ENCODE peak calls at places on chromosome 5, in four cellular contexts. One of them, this sample, is unnamed. For H3K4me1, the result is how much of the 10 kb centered on the place peaks cover.

GRCh38 chr5:72077390-72077789 is 29.9 kb upstream of the MAP1B start:
- DNase-seq in A549: no peak
- DNase-seq in sigmoid colon: no peak
- DNase-seq in transverse colon: no peak
- DNase-seq in this sample: no peak

GRCh38 chr5:118553662-118554061 is 434.7 kb downstream of the DTWD2 start:
- DNase-seq in A549: no peak
- DNase-seq in sigmoid colon: no peak
- DNase-seq in transverse colon: no peak
- DNase-seq in this sample: no peak

GRCh38 chr5:82796643-82797416 is 280.4 kb downstream of the TMEM167A start:
- DNase-seq in A549: no peak
- DNase-seq in sigmoid colon: no peak
- DNase-seq in transverse colon: no peak
- DNase-seq in this sample: no peak

GRCh38 chr5:103228056-103228455 is 30.5 kb upstream of the MACIR start:
- DNase-seq in A549: no peak
- DNase-seq in sigmoid colon: no peak
- DNase-seq in transverse colon: no peak
- DNase-seq in this sample: no peak

GRCh38 chr5:68456756-68457217 is 241.2 kb downstream of the PIK3R1 start:
- DNase-seq in A549: peak
- DNase-seq in sigmoid colon: no peak
- DNase-seq in transverse colon: peak
- DNase-seq in this sample: peak

GRCh38 chr5:39283231-39283818 is 64.0 kb upstream of the FYB1 start:
- DNase-seq in A549: peak
- DNase-seq in sigmoid colon: no peak
- DNase-seq in transverse colon: peak
- DNase-seq in this sample: no peak

GRCh38 chr5:68446487-68446894 is 230.9 kb downstream of the PIK3R1 start:
- DNase-seq in A549: no peak
- DNase-seq in sigmoid colon: no peak
- DNase-seq in transverse colon: no peak
- DNase-seq in this sample: no peak

GRCh38 chr5:175513297-175513696 is 34.9 kb downstream of the SFXN1 start:
- DNase-seq in A549: no peak
- DNase-seq in sigmoid colon: no peak
- DNase-seq in transverse colon: no peak
- DNase-seq in this sample: no peak

GRCh38 chr5:16534280-16534679 is 68.7 kb upstream of the ZNF622 start:
- DNase-seq in A549: no peak
- DNase-seq in sigmoid colon: no peak
- DNase-seq in transverse colon: no peak
- DNase-seq in this sample: no peak

GRCh38 chr5:95848701-95849100 is 26.2 kb upstream of the GLRX start:
- DNase-seq in A549: no peak
- DNase-seq in sigmoid colon: no peak
- DNase-seq in transverse colon: no peak
- DNase-seq in this sample: no peak

GRCh38 chr5:175796536-175797499 is 74.6 kb upstream of the CPLX2 start:
- DNase-seq in A549: peak
- DNase-seq in sigmoid colon: no peak
- DNase-seq in transverse colon: peak
- DNase-seq in this sample: peak

GRCh38 chr5:113205807-113206206 is 229.0 kb downstream of the TSSK1B start:
- DNase-seq in A549: no peak
- DNase-seq in sigmoid colon: no peak
- DNase-seq in transverse colon: no peak
- DNase-seq in this sample: no peak

GRCh38 chr5:96546120-96546519 is 113.1 kb upstream of the PCSK1 start:
- DNase-seq in A549: no peak
- DNase-seq in sigmoid colon: no peak
- DNase-seq in transverse colon: no peak
- DNase-seq in this sample: no peak

GRCh38 chr5:53878015-53878414 is 317.6 kb downstream of the NDUFS4 start:
- DNase-seq in A549: no peak
- DNase-seq in sigmoid colon: no peak
- DNase-seq in transverse colon: no peak
- DNase-seq in this sample: no peak

GRCh38 chr5:53877243-53877642 is 316.8 kb downstream of the NDUFS4 start:
- DNase-seq in A549: no peak
- DNase-seq in sigmoid colon: no peak
- DNase-seq in transverse colon: no peak
- DNase-seq in this sample: no peak

GRCh38 chr5:53871772-53872171 is 311.3 kb downstream of the NDUFS4 start:
- DNase-seq in A549: no peak
- DNase-seq in sigmoid colon: no peak
- DNase-seq in transverse colon: no peak
- DNase-seq in this sample: no peak

GRCh38 chr5:53871050-53871449 is 310.6 kb downstream of the NDUFS4 start:
- DNase-seq in A549: no peak
- DNase-seq in sigmoid colon: no peak
- DNase-seq in transverse colon: no peak
- DNase-seq in this sample: no peak

DNA sequence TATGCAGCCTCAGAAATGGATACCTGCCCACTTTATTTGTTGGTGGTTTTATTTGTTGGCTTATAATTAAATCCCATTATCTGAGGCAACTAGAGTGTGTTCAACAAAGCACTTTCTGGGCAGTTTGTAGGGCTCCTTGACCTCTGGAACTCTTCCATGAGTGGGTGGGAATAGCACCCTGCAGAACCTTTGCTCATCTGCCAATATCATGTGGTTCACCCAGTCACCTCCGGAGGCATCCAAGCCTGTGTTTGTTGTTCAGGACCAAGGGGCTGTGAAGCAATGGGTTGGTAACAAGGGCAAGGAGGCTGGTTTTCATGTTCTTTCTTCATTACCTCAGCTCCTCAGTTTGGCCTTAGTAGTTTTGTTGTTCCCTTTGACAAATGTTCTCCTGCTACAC is 314.0 kb downstream of the NDUFS4 start:
- DNase-seq in A549: no peak
- DNase-seq in sigmoid colon: no peak
- DNase-seq in transverse colon: no peak
- DNase-seq in this sample: no peak
- TF ChIP-seq POLR2A in A549: no peak
- TF ChIP-seq POLR2A in sigmoid colon: no peak
- TF ChIP-seq POLR2A in transverse colon: no peak
- TF ChIP-seq POLR2A in this sample: no peak

GRCh38 chr5:143126121-143127019 is 277.1 kb downstream of the NR3C1 start:
- DNase-seq in A549: no peak
- DNase-seq in sigmoid colon: no peak
- DNase-seq in transverse colon: no peak
- DNase-seq in this sample: no peak

GRCh38 chr5:143120460-143121134 is 282.9 kb downstream of the NR3C1 start:
- DNase-seq in A549: no peak
- DNase-seq in sigmoid colon: no peak
- DNase-seq in transverse colon: no peak
- DNase-seq in this sample: no peak

GRCh38 chr5:143121135-143121474 is 282.4 kb downstream of the NR3C1 start:
- DNase-seq in A549: no peak
- DNase-seq in sigmoid colon: no peak
- DNase-seq in transverse colon: no peak
- DNase-seq in this sample: no peak

GRCh38 chr5:143128412-143129071 is 274.9 kb downstream of the NR3C1 start:
- DNase-seq in A549: no peak
- DNase-seq in sigmoid colon: no peak
- DNase-seq in transverse colon: no peak
- DNase-seq in this sample: no peak

GRCh38 chr5:143124593-143124992 is 278.9 kb downstream of the NR3C1 start:
- DNase-seq in A549: no peak
- DNase-seq in sigmoid colon: no peak
- DNase-seq in transverse colon: no peak
- DNase-seq in this sample: no peak
- H3K4me1 ChIP-seq in A549: under half
- H3K4me1 ChIP-seq in sigmoid colon: under half
- H3K4me1 ChIP-seq in transverse colon: under half
- H3K4me1 ChIP-seq in this sample: under half

GRCh38 chr5:149915392-149916260 is 29.0 kb downstream of the PDE6A start:
- DNase-seq in A549: no peak
- DNase-seq in sigmoid colon: no peak
- DNase-seq in transverse colon: no peak
- DNase-seq in this sample: no peak
- TF ChIP-seq EP300 in A549: no peak
- TF ChIP-seq EP300 in sigmoid colon: no peak
- TF ChIP-seq EP300 in transverse colon: no peak
- TF ChIP-seq EP300 in this sample: no peak

DNA sequence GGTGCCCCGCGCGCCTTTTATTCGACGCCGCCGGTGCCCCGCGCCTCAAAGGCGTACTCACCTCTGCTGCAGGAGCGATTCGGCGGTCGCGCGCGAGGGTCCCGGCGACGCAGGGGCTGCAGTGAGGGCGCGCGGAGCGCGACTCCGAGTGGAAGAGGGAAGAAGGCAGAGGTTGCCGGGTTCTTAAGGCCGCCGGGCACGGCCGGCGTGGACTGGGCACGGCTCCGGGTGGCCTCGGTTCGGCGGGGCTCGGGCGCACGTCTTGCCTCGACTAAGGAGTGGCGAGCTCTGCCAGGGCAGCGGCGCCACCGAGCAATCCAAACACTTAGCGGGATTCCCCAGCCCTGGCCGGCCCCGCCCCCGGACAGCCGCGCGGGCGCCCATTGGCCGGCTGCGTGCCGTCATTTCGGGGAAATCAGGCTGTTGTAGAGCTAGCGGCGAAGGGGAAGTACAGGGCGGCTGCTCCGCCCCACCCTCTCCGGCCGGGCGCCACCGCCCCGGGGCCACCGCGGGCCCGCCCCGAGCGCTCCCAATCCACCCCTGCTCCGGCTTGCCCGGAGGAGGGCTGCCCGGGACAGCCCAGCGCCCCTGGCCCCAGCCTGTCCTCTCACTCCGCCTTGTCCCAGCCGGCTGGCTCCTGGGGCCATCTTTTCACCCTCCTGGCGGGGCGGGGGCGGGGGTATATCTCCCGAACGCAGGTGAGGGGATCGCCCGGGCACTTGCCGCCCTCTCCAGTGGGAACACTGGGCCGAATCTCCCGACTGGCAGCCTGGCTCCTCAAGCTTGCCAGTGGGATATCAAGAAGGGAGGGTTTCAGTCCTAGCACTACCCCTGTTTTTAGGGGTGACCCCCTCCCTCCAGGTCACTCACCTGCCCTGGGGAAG is at the start of gene IRF1:
- DNase-seq in A549: peak
- DNase-seq in sigmoid colon: peak
- DNase-seq in transverse colon: peak
- DNase-seq in this sample: peak
- TF ChIP-seq POLR2A in A549: peak
- TF ChIP-seq POLR2A in sigmoid colon: peak
- TF ChIP-seq POLR2A in transverse colon: peak
- TF ChIP-seq POLR2A in this sample: peak

DNA sequence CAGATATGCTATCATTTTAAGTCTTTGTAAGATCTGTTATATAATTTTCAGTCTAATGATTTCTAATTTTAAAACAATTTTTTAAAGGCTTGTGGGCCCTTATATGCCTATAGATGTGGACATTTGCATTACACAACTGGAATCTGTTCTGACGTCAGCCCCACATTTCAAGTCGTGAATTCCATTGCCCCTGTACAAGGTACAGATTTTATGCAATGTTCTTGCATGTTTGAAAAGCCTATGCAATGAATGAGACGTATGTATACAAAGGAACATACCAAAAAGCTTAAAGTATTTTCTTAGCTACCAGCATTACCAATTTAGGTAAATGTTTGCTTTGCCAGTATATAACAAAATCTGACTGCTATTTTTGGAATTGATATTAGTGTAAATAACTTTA is 77.2 kb downstream of the ITGA1 start:
- DNase-seq in A549: no peak
- DNase-seq in sigmoid colon: no peak
- DNase-seq in transverse colon: no peak
- DNase-seq in this sample: no peak
- H3K4me1 ChIP-seq in A549: under half
- H3K4me1 ChIP-seq in sigmoid colon: under half
- H3K4me1 ChIP-seq in transverse colon: under half
- H3K4me1 ChIP-seq in this sample: under half

GRCh38 chr5:43065384-43066230 is 25.5 kb upstream of the ANXA2R start:
- DNase-seq in A549: no peak
- DNase-seq in sigmoid colon: peak
- DNase-seq in transverse colon: peak
- DNase-seq in this sample: peak
- TF ChIP-seq EP300 in A549: no peak
- TF ChIP-seq EP300 in sigmoid colon: no peak
- TF ChIP-seq EP300 in transverse colon: no peak
- TF ChIP-seq EP300 in this sample: no peak

This sample was measured in stomach.